ENCODE peak calls at places on chromosomes 11 and 22, in nine cellular contexts. O, J, H, M, C, Q, F, X and V are unnamed samples.

GRCh38 chr11:131582021-131582531 is 211.7 kb downstream of the NTM start:
- DNase-seq in J (no peak), M (no peak), H (no peak), X (no peak), Q (no peak), C (no peak), F (no peak), O (no peak), V (no peak)

GRCh38 chr11:60970369-60970774 is 1.1 kb upstream of the CD6 start:
- DNase-seq in X (peak), M (peak), O (peak), H (peak), J (peak), F (peak), C (no peak), Q (peak), V (peak)

GRCh38 chr22:49933236-49933921 is 14.9 kb downstream of the CRELD2 start:
- DNase-seq in F (peak), J (no peak), X (no peak), Q (no peak), H (no peak), O (peak), M (peak), C (peak), V (peak)

GRCh38 chr22:36409911-36410756 is 22.4 kb upstream of the MYH9 start:
- DNase-seq in M (peak), C (no peak), F (peak), J (no peak), H (peak), O (peak), Q (peak), X (peak), V (peak)

GRCh38 chr11:75571625-75572024 is 9.6 kb downstream of the SERPINH1 start:
- DNase-seq in C (no peak), H (no peak), X (no peak), F (no peak), M (no peak), Q (no peak), O (peak), J (no peak), V (peak)

GRCh38 chr11:70194792-70195791 is 8.0 kb upstream of the FADD start:
- DNase-seq in H (no peak), X (no peak), C (no peak), F (no peak), J (no peak), Q (no peak), O (no peak), M (no peak), V (no peak)

GRCh38 chr22:32543020-32543357 is 68.4 kb downstream of the FBXO7 start:
- DNase-seq in F (no peak), C (no peak), J (no peak), X (peak), M (no peak), O (no peak), H (no peak), Q (no peak), V (no peak)

GRCh38 chr22:23833017-23833795 is 5.6 kb downstream of the DERL3 start:
- DNase-seq in J (no peak), F (no peak), O (no peak), M (peak), X (peak), Q (no peak), C (no peak), H (no peak), V (no peak)

GRCh38 chr11:125626381-125626950 is 1.5 kb downstream of the CHEK1 start:
- DNase-seq in J (no peak), F (no peak), M (no peak), H (no peak), X (no peak), O (no peak), Q (no peak), C (no peak), V (no peak)

GRCh38 chr11:77120571-77120970 is 7.5 kb upstream of the MYO7A start:
- DNase-seq in Q (no peak), C (no peak), X (no peak), H (no peak), J (no peak), O (no peak), F (peak), M (no peak), V (no peak)

GRCh38 chr22:48270731-48271130 is 1508.3 kb downstream of the TBC1D22A start:
- DNase-seq in H (no peak), J (no peak), M (no peak), O (no peak), F (no peak), X (no peak), Q (no peak), C (no peak), V (no peak)

GRCh38 chr11:21931436-21932101 is 261.3 kb upstream of the ANO5 start:
- DNase-seq in M (no peak), C (no peak), H (no peak), X (no peak), O (no peak), Q (no peak), J (no peak), F (no peak), V (no peak)

GRCh38 chr11:75558939-75559843 is 2.9 kb upstream of the SERPINH1 start:
- DNase-seq in O (no peak), M (peak), Q (no peak), F (no peak), H (no peak), X (no peak), C (no peak), J (peak), V (peak)

GRCh38 chr11:76763573-76764348 is 19.4 kb upstream of the TSKU start:
- DNase-seq in X (peak), O (no peak), H (no peak), J (peak), F (no peak), M (peak), Q (no peak), C (no peak), V (peak)

GRCh38 chr11:17778956-17779860 is 44.6 kb downstream of the KCNC1 start:
- DNase-seq in H (no peak), M (no peak), X (peak), J (no peak), F (no peak), C (no peak), O (no peak), Q (no peak), V (peak)

GRCh38 chr11:85822814-85823213 is 11.9 kb upstream of the SYTL2 start:
- DNase-seq in F (no peak), J (peak), X (no peak), C (no peak), H (no peak), O (no peak), Q (no peak), M (no peak), V (no peak)

GRCh38 chr22:30420401-30421178 is 5.0 kb upstream of the MTFP1 start:
- DNase-seq in F (no peak), M (no peak), X (no peak), Q (no peak), C (no peak), O (no peak), J (peak), H (no peak), V (no peak)

GRCh38 chr22:24975813-24976341 is 23.4 kb downstream of the KIAA1671 start:
- DNase-seq in O (no peak), M (peak), X (peak), C (peak), J (no peak), H (no peak), Q (peak), F (peak), V (no peak)

GRCh38 chr11:130131957-130132850 is 27.4 kb upstream of the ST14 start:
- DNase-seq in O (no peak), J (peak), H (peak), X (no peak), F (no peak), M (peak), Q (peak), C (no peak), V (no peak)

GRCh38 chr11:75565221-75565814 is 3.3 kb downstream of the SERPINH1 start:
- DNase-seq in H (no peak), Q (no peak), O (no peak), M (peak), F (peak), J (peak), X (peak), C (no peak), V (peak)

GRCh38 chr11:44574620-44575287 is 9.3 kb downstream of the CD82 start:
- DNase-seq in J (peak), F (no peak), X (no peak), H (no peak), Q (no peak), C (no peak), O (no peak), M (no peak), V (no peak)

GRCh38 chr22:45541580-45541979 is 38.9 kb downstream of the FBLN1 start:
- DNase-seq in Q (no peak), J (no peak), F (no peak), H (no peak), M (no peak), O (no peak), C (no peak), X (no peak), V (no peak)

GRCh38 chr22:41030891-41031290 is 61.5 kb upstream of the EP300 start:
- DNase-seq in H (no peak), C (no peak), Q (no peak), F (no peak), X (no peak), O (no peak), M (no peak), J (peak), V (no peak)

GRCh38 chr11:8867856-8868705 is 42.9 kb upstream of the AKIP1 start:
- DNase-seq in X (no peak), M (no peak), Q (no peak), O (no peak), C (no peak), F (no peak), H (no peak), J (peak), V (no peak)

GRCh38 chr11:86947541-86947940 is 7.7 kb downstream of the FZD4 start:
- DNase-seq in F (no peak), C (no peak), O (no peak), H (no peak), X (no peak), M (no peak), Q (no peak), J (peak), V (no peak)

GRCh38 chr22:33860386-33860785 is 59.9 kb downstream of the LARGE1 start:
- DNase-seq in C (no peak), O (no peak), F (no peak), H (no peak), Q (no peak), X (no peak), J (no peak), M (no peak), V (no peak)

GRCh38 chr11:56234155-56234554 is at the start of gene OR5T2:
- DNase-seq in X (no peak), H (no peak), Q (no peak), F (no peak), O (no peak), J (no peak), M (no peak), C (no peak), V (no peak)

GRCh38 chr11:34348919-34349318 is 8.9 kb downstream of the ABTB2 start:
- DNase-seq in Q (no peak), X (no peak), O (no peak), F (no peak), J (no peak), C (no peak), H (no peak), M (no peak), V (no peak)

GRCh38 chr22:48673806-48674500 is 1153.7 kb downstream of the BRD1 start:
- DNase-seq in H (no peak), Q (no peak), J (no peak), X (no peak), C (no peak), M (no peak), F (peak), O (peak), V (peak)

GRCh38 chr22:39309881-39310714 is 9.3 kb downstream of the RPL3 start:
- DNase-seq in O (no peak), M (no peak), X (peak), C (no peak), Q (no peak), J (peak), H (no peak), F (peak), V (no peak)
- H3K27ac ChIP-seq in O (no peak), M (no peak), X (peak), C (no peak), Q (no peak), J (peak), H (no peak), F (no peak), V (peak)

GRCh38 chr22:20999350-21000214 is 2.3 kb downstream of the THAP7 start:
- DNase-seq in Q (no peak), X (no peak), M (no peak), J (no peak), C (no peak), O (peak), H (no peak), F (no peak), V (peak)

GRCh38 chr22:20998411-20999336 is 3.2 kb downstream of the THAP7 start:
- DNase-seq in F (no peak), M (no peak), H (no peak), Q (no peak), O (no peak), C (no peak), J (no peak), X (no peak), V (no peak)

GRCh38 chr22:21000987-21001600 is 824 bp downstream of the THAP7 start:
- DNase-seq in O (no peak), M (no peak), X (no peak), J (no peak), Q (no peak), C (peak), F (no peak), H (no peak), V (no peak)

GRCh38 chr22:21001601-21002325 is at the start of gene THAP7:
- DNase-seq in Q (peak), J (peak), O (peak), M (peak), C (peak), H (peak), F (peak), X (peak), V (peak)

DNA sequence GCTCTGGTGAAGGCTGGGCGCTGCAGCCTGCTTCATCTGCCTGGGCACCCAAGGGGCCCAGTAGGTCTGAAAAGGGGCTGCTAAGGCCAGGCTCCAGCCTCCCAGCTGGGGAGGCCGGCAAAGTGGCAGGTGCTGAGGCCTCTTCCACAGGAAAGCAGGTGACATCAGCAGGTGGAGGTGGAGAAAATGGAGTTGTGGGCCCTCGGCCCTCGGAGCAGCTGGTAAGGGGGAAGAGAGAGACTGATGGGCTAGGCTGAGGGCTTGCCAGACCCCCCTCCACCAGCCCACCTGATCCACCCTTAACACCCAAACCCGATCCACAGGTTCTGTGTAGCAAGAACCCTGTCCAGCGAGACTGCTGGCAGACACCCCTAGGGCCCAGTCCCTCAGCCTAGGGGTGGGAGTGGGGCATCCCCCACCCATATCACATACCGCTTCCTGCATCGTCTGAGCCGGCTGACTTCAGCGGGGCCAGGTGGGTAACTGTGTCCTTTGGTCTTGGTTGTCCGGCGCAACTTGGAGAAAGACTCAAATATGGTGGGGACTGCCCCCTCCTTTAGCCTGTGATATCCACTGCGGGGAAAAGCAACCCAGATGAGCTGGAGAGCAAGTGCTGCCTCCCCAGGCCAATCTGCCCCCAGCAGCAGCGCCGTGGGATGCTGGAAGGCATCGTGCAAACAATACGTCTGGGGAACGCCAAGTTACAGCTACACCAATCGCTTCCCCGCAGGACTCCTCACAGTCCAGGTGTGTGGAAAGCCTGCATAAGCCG is 1.5 kb downstream of the THAP7 start:
- DNase-seq in X (no peak), M (no peak), Q (no peak), H (no peak), O (no peak), F (no peak), J (no peak), C (no peak), V (no peak)
- H3K27ac ChIP-seq in X (no peak), M (peak), Q (no peak), H (peak), O (peak), F (peak), J (no peak), C (no peak), V (peak)

GRCh38 chr11:64263021-64263946 is 12.0 kb downstream of the PLCB3 start:
- DNase-seq in J (peak), M (no peak), Q (peak), O (peak), H (no peak), F (no peak), X (no peak), C (no peak), V (no peak)
- H3K27ac ChIP-seq in J (peak), M (no peak), Q (no peak), O (no peak), H (no peak), F (no peak), X (no peak), C (no peak), V (no peak)

GRCh38 chr11:119676461-119677020 is 52.5 kb downstream of the NECTIN1 start:
- DNase-seq in J (peak), O (no peak), Q (no peak), F (no peak), H (no peak), M (no peak), X (no peak), C (no peak), V (no peak)
- H3K27ac ChIP-seq in J (no peak), O (no peak), Q (no peak), F (no peak), H (no peak), M (no peak), X (no peak), C (no peak), V (no peak)

DNA sequence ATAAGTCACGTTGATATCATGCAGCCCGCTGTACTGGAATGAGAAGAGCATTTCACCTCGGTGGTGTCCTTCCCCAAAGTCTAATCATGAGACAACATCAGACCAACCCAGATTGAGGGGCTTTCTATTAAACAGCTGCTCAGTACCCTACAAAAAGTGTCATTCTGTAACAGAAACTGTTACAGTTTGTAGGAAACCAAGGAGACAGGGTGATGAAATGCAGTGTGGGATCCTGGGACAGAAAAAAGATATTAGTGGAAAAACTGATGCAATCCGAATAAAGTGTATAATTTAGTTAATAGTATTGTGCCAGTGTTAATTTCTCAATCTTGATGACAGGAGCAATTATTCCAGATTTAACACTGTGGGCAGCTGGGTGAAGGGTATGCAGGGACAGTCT is 128.0 kb downstream of the MICAL2 start:
- DNase-seq in O (no peak), Q (no peak), C (no peak), X (no peak), M (no peak), J (no peak), H (no peak), F (no peak), V (no peak)
- H3K27ac ChIP-seq in O (no peak), Q (no peak), C (no peak), X (peak), M (no peak), J (no peak), H (no peak), F (no peak), V (peak)

GRCh38 chr11:62610403-62610802 is 2.2 kb downstream of the EML3 start:
- DNase-seq in Q (no peak), M (no peak), F (no peak), C (no peak), X (no peak), O (no peak), J (no peak), H (no peak), V (no peak)

GRCh38 chr11:62612366-62613274 is at the start of the genes EML3 and ROM1:
- DNase-seq in Q (peak), J (no peak), H (peak), M (peak), C (peak), O (peak), F (peak), X (peak), V (peak)

GRCh38 chr11:62608776-62609175 is 3.8 kb downstream of the EML3 start:
- DNase-seq in M (no peak), J (no peak), C (no peak), X (no peak), F (no peak), H (no peak), Q (no peak), O (no peak), V (no peak)

GRCh38 chr11:62611705-62612365 is 740 bp downstream of the EML3 start:
- DNase-seq in X (peak), J (no peak), Q (peak), H (peak), C (no peak), O (peak), M (peak), F (peak), V (peak)

DNA sequence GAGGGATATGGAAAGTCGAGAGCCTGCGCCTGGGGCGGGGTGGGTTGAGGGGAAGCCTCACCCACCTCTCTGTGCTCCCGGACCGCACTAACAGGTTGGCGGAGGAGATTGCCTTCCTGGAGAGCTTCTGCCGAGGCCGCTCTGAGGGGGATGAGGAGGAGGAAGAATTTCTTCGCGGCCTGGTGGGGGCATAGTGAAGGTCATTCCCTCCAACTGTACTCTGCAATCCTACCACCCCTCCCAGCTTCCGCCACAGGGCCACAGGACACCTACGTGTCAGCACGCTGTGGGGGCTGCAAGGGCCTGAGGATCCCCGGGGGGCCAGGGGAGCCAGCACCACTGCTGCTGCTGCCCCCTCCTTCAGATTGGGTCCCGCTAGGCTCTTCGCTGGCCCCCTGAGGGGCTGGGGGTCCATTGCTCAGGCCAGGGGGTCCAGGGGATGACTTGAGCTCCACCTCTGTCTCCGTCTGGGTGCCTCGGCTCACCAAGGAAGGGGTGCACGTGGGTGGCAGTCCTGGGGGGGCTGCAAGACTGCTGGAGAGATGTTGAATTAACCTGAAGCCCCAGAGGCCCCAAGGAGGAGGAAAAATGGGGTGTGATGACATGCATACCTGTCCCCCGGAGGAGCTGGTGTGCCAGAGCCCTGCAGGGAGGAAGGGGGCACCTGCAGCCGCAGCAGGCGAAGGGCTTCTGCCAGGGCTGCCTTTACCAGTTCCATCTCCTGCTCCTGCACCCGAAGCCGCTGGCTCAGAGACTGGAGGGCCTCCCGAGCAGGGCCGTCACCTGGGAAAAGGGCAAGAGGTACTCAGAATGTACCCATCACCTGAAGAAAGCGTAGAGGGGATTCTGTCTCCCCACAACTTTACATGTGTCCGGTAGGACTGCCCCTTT is 1.5 kb downstream of the EML3 start:
- DNase-seq in F (peak), H (no peak), X (no peak), C (no peak), O (no peak), Q (no peak), M (no peak), J (no peak), V (peak)
- H3K27ac ChIP-seq in F (peak), H (peak), X (peak), C (peak), O (no peak), Q (no peak), M (peak), J (no peak), V (peak)

DNA sequence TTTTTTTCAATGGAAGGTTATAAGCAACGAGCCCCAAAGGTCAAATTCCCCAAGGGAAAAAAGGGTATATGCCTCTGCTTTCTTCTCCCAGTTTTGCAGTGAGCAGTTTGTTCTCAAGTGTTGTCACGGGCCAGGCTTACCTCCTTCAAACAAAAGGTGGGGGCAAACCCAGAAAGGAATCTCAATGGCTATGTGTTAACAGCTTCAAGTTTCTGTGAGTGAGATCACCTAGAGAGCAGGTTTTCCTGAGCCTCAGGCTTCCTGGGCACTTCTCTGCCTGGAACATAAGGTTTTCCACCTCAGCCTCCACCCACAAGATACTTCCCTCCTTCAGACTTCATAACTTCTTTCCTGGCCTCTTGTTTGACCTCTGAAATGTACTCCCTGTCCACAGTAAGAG is 38.2 kb upstream of the NAV2 start:
- DNase-seq in C (no peak), X (no peak), Q (no peak), H (no peak), O (no peak), J (no peak), F (no peak), M (no peak), V (peak)
- H3K27ac ChIP-seq in C (no peak), X (peak), Q (no peak), H (no peak), O (no peak), J (no peak), F (peak), M (no peak), V (peak)